ENCODE peak calls at places on chromosomes 5 and 9, in six cellular contexts. B, V, A, N, F and I are unnamed samples.

GRCh38 chr9:29691758-29692407 is 2118.6 kb upstream of the C9orf72 start:
- DNase-seq in B (no peak), V (peak), A (no peak), N (no peak), F (no peak), I (no peak)

GRCh38 chr5:78327761-78328510 is 32.5 kb upstream of the SCAMP1 start:
- DNase-seq in B (no peak), V (no peak), A (no peak), N (no peak), F (no peak), I (no peak)

GRCh38 chr5:154513669-154514084 is 35.6 kb upstream of the HAND1 start:
- DNase-seq in B (no peak), V (no peak), A (peak), N (peak), F (no peak), I (no peak)

GRCh38 chr9:134395727-134396257 is 69.5 kb downstream of the RXRA start:
- DNase-seq in B (no peak), V (no peak), A (no peak), N (no peak), F (no peak), I (no peak)

GRCh38 chr5:170306381-170306790 is 8.8 kb upstream of the LCP2 start:
- DNase-seq in B (peak), V (no peak), A (no peak), N (peak), F (peak), I (no peak)

GRCh38 chr9:5951686-5952211 is 61.1 kb downstream of the MLANA start:
- DNase-seq in B (no peak), V (no peak), A (no peak), N (peak), F (no peak), I (no peak)

GRCh38 chr9:121278535-121279169 is 10.7 kb downstream of the GSN start:
- DNase-seq in B (no peak), V (peak), A (peak), N (peak), F (peak), I (peak)

GRCh38 chr5:160133071-160133917 is 14.0 kb upstream of the PWWP2A start:
- DNase-seq in B (peak), V (no peak), A (no peak), N (peak), F (peak), I (no peak)

GRCh38 chr5:180112101-180112861 is 40.7 kb upstream of the RNF130 start:
- DNase-seq in B (peak), V (no peak), A (no peak), N (no peak), F (no peak), I (no peak)

GRCh38 chr5:136001531-136001930 is 27.3 kb upstream of the TGFBI start:
- DNase-seq in B (no peak), V (peak), A (no peak), N (no peak), F (no peak), I (no peak)

GRCh38 chr5:131164931-131165727 is at the start of gene HINT1:
- DNase-seq in B (peak), V (peak), A (peak), N (peak), F (peak), I (peak)

GRCh38 chr5:119393201-119393691 is 37.4 kb downstream of the TNFAIP8 start:
- DNase-seq in B (no peak), V (no peak), A (no peak), N (peak), F (no peak), I (no peak)

GRCh38 chr5:165457854-165458481 is 1952.5 kb downstream of the MAT2B start:
- DNase-seq in B (no peak), V (peak), A (no peak), N (peak), F (no peak), I (peak)

GRCh38 chr5:55517804-55518203 is 17.0 kb downstream of the PLPP1 start:
- DNase-seq in B (peak), V (peak), A (no peak), N (no peak), F (no peak), I (no peak)

GRCh38 chr9:106885451-106885850 is 22.5 kb downstream of the ZNF462 start:
- DNase-seq in B (no peak), V (peak), A (no peak), N (peak), F (peak), I (no peak)

GRCh38 chr9:107251756-107252322 is 31.2 kb upstream of the RAD23B start:
- DNase-seq in B (no peak), V (no peak), A (no peak), N (no peak), F (no peak), I (no peak)

GRCh38 chr5:180970875-180971274 is 17.8 kb upstream of the BTNL3 start:
- DNase-seq in B (no peak), V (no peak), A (no peak), N (no peak), F (no peak), I (no peak)

GRCh38 chr9:93670208-93671029 is 94.0 kb downstream of the PHF2 start:
- DNase-seq in B (peak), V (no peak), A (no peak), N (no peak), F (no peak), I (no peak)

GRCh38 chr5:40401281-40401680 is 278.4 kb upstream of the PTGER4 start:
- DNase-seq in B (no peak), V (no peak), A (no peak), N (no peak), F (no peak), I (no peak)

GRCh38 chr9:104872959-104873850 is 54.8 kb downstream of the ABCA1 start:
- DNase-seq in B (no peak), V (no peak), A (no peak), N (peak), F (peak), I (no peak)

GRCh38 chr5:135934939-135935338 is 19.8 kb downstream of the LECT2 start:
- DNase-seq in B (no peak), V (no peak), A (no peak), N (no peak), F (no peak), I (no peak)